ENCODE peak calls at places on chromosomes 1 and 21, in ten cellular contexts. One of them, this sample, is unnamed.

GRCh38 chr1:6275826-6276764 is 15.2 kb upstream of the GPR153 start:
- DNase-seq in T-helper 9 cell: no peak
- DNase-seq in iPS DF 6.9: no peak
- DNase-seq in left lung: no peak
- DNase-seq in upper lobe of left lung: no peak
- DNase-seq in H4: no peak
- DNase-seq in HTR-8/SVneo: no peak
- DNase-seq in hippocampal formation: no peak
- DNase-seq in effector memory CD8-positive, alpha-beta T cell: no peak
- DNase-seq in caudate nucleus: no peak
- DNase-seq in this sample: no peak

GRCh38 chr1:59016390-59016789 is 232.5 kb upstream of the JUN start:
- DNase-seq in left lung: no peak
- DNase-seq in effector memory CD8-positive, alpha-beta T cell: no peak
- DNase-seq in H4: no peak
- DNase-seq in caudate nucleus: no peak
- DNase-seq in upper lobe of left lung: no peak
- DNase-seq in hippocampal formation: no peak
- DNase-seq in T-helper 9 cell: no peak
- DNase-seq in HTR-8/SVneo: no peak
- DNase-seq in iPS DF 6.9: no peak
- DNase-seq in this sample: no peak

GRCh38 chr1:43975249-43975961 is 645 bp downstream of the ATP6V0B start:
- DNase-seq in upper lobe of left lung: peak
- DNase-seq in iPS DF 6.9: no peak
- DNase-seq in left lung: peak
- DNase-seq in H4: no peak
- DNase-seq in hippocampal formation: no peak
- DNase-seq in T-helper 9 cell: peak
- DNase-seq in HTR-8/SVneo: no peak
- DNase-seq in effector memory CD8-positive, alpha-beta T cell: no peak
- DNase-seq in caudate nucleus: no peak
- DNase-seq in this sample: no peak

GRCh38 chr1:198228925-198229324 is 72.1 kb downstream of the NEK7 start:
- DNase-seq in left lung: no peak
- DNase-seq in T-helper 9 cell: no peak
- DNase-seq in upper lobe of left lung: no peak
- DNase-seq in H4: no peak
- DNase-seq in iPS DF 6.9: no peak
- DNase-seq in caudate nucleus: no peak
- DNase-seq in HTR-8/SVneo: no peak
- DNase-seq in hippocampal formation: no peak
- DNase-seq in effector memory CD8-positive, alpha-beta T cell: no peak
- DNase-seq in this sample: no peak

GRCh38 chr1:201488817-201489581 is 17.9 kb downstream of the CSRP1 start:
- DNase-seq in caudate nucleus: no peak
- DNase-seq in T-helper 9 cell: no peak
- DNase-seq in iPS DF 6.9: no peak
- DNase-seq in HTR-8/SVneo: peak
- DNase-seq in effector memory CD8-positive, alpha-beta T cell: no peak
- DNase-seq in H4: peak
- DNase-seq in left lung: peak
- DNase-seq in hippocampal formation: no peak
- DNase-seq in upper lobe of left lung: peak
- DNase-seq in this sample: peak

GRCh38 chr1:159214149-159214760 is 9.6 kb downstream of the ACKR1 start:
- DNase-seq in iPS DF 6.9: no peak
- DNase-seq in effector memory CD8-positive, alpha-beta T cell: peak
- DNase-seq in H4: no peak
- DNase-seq in hippocampal formation: peak
- DNase-seq in T-helper 9 cell: no peak
- DNase-seq in left lung: no peak
- DNase-seq in HTR-8/SVneo: peak
- DNase-seq in upper lobe of left lung: peak
- DNase-seq in caudate nucleus: no peak
- DNase-seq in this sample: peak

GRCh38 chr1:217469983-217470382 is 160.9 kb downstream of the GPATCH2 start:
- DNase-seq in left lung: no peak
- DNase-seq in iPS DF 6.9: no peak
- DNase-seq in caudate nucleus: no peak
- DNase-seq in upper lobe of left lung: no peak
- DNase-seq in hippocampal formation: no peak
- DNase-seq in HTR-8/SVneo: no peak
- DNase-seq in effector memory CD8-positive, alpha-beta T cell: no peak
- DNase-seq in T-helper 9 cell: no peak
- DNase-seq in H4: no peak
- DNase-seq in this sample: no peak

GRCh38 chr1:25645641-25646400 is 29.2 kb downstream of the MAN1C1 start:
- DNase-seq in HTR-8/SVneo: no peak
- DNase-seq in upper lobe of left lung: no peak
- DNase-seq in iPS DF 6.9: no peak
- DNase-seq in hippocampal formation: no peak
- DNase-seq in left lung: no peak
- DNase-seq in T-helper 9 cell: no peak
- DNase-seq in H4: no peak
- DNase-seq in caudate nucleus: no peak
- DNase-seq in effector memory CD8-positive, alpha-beta T cell: no peak
- DNase-seq in this sample: no peak

GRCh38 chr1:207115269-207115668 is 11.2 kb downstream of the C4BPA start:
- DNase-seq in iPS DF 6.9: no peak
- DNase-seq in caudate nucleus: no peak
- DNase-seq in H4: no peak
- DNase-seq in left lung: no peak
- DNase-seq in effector memory CD8-positive, alpha-beta T cell: no peak
- DNase-seq in hippocampal formation: no peak
- DNase-seq in HTR-8/SVneo: no peak
- DNase-seq in upper lobe of left lung: no peak
- DNase-seq in T-helper 9 cell: no peak
- DNase-seq in this sample: no peak

GRCh38 chr1:10626011-10626731 is 151.4 kb downstream of the PEX14 start:
- DNase-seq in left lung: peak
- DNase-seq in hippocampal formation: no peak
- DNase-seq in HTR-8/SVneo: no peak
- DNase-seq in upper lobe of left lung: peak
- DNase-seq in T-helper 9 cell: no peak
- DNase-seq in caudate nucleus: no peak
- DNase-seq in H4: no peak
- DNase-seq in iPS DF 6.9: no peak
- DNase-seq in effector memory CD8-positive, alpha-beta T cell: no peak
- DNase-seq in this sample: no peak

GRCh38 chr1:207414606-207415108 is 39.5 kb upstream of the CR2 start:
- DNase-seq in HTR-8/SVneo: no peak
- DNase-seq in hippocampal formation: no peak
- DNase-seq in H4: no peak
- DNase-seq in caudate nucleus: no peak
- DNase-seq in T-helper 9 cell: no peak
- DNase-seq in upper lobe of left lung: no peak
- DNase-seq in effector memory CD8-positive, alpha-beta T cell: no peak
- DNase-seq in left lung: no peak
- DNase-seq in iPS DF 6.9: no peak
- DNase-seq in this sample: no peak

GRCh38 chr21:38295997-38296764 is 39.4 kb downstream of the KCNJ15 start:
- DNase-seq in T-helper 9 cell: no peak
- DNase-seq in HTR-8/SVneo: no peak
- DNase-seq in H4: no peak
- DNase-seq in effector memory CD8-positive, alpha-beta T cell: no peak
- DNase-seq in left lung: no peak
- DNase-seq in iPS DF 6.9: no peak
- DNase-seq in upper lobe of left lung: no peak
- DNase-seq in hippocampal formation: no peak
- DNase-seq in caudate nucleus: no peak
- DNase-seq in this sample: no peak

GRCh38 chr1:233905416-233906051 is 1.1 kb downstream of the SLC35F3 start:
- DNase-seq in T-helper 9 cell: no peak
- DNase-seq in hippocampal formation: no peak
- DNase-seq in H4: no peak
- DNase-seq in effector memory CD8-positive, alpha-beta T cell: no peak
- DNase-seq in iPS DF 6.9: no peak
- DNase-seq in upper lobe of left lung: no peak
- DNase-seq in left lung: no peak
- DNase-seq in HTR-8/SVneo: no peak
- DNase-seq in caudate nucleus: no peak
- DNase-seq in this sample: no peak

GRCh38 chr1:116324411-116324810 is 48.6 kb upstream of the ATP1A1 start:
- DNase-seq in HTR-8/SVneo: no peak
- DNase-seq in caudate nucleus: no peak
- DNase-seq in left lung: no peak
- DNase-seq in hippocampal formation: no peak
- DNase-seq in effector memory CD8-positive, alpha-beta T cell: no peak
- DNase-seq in H4: no peak
- DNase-seq in iPS DF 6.9: no peak
- DNase-seq in upper lobe of left lung: no peak
- DNase-seq in T-helper 9 cell: no peak
- DNase-seq in this sample: no peak

GRCh38 chr1:178540646-178541045 is 27.7 kb downstream of the TEX35 start:
- DNase-seq in hippocampal formation: no peak
- DNase-seq in caudate nucleus: peak
- DNase-seq in iPS DF 6.9: no peak
- DNase-seq in T-helper 9 cell: no peak
- DNase-seq in HTR-8/SVneo: no peak
- DNase-seq in upper lobe of left lung: no peak
- DNase-seq in H4: peak
- DNase-seq in effector memory CD8-positive, alpha-beta T cell: no peak
- DNase-seq in left lung: no peak
- DNase-seq in this sample: no peak

GRCh38 chr1:28517649-28517999 is 11.8 kb downstream of the RCC1 start:
- DNase-seq in effector memory CD8-positive, alpha-beta T cell: no peak
- DNase-seq in upper lobe of left lung: no peak
- DNase-seq in HTR-8/SVneo: no peak
- DNase-seq in hippocampal formation: no peak
- DNase-seq in H4: no peak
- DNase-seq in caudate nucleus: no peak
- DNase-seq in iPS DF 6.9: no peak
- DNase-seq in left lung: no peak
- DNase-seq in T-helper 9 cell: no peak
- DNase-seq in this sample: no peak

GRCh38 chr1:17941396-17941795 is 166.2 kb upstream of the IGSF21 start:
- DNase-seq in T-helper 9 cell: no peak
- DNase-seq in upper lobe of left lung: no peak
- DNase-seq in iPS DF 6.9: no peak
- DNase-seq in left lung: no peak
- DNase-seq in HTR-8/SVneo: no peak
- DNase-seq in caudate nucleus: no peak
- DNase-seq in effector memory CD8-positive, alpha-beta T cell: no peak
- DNase-seq in hippocampal formation: no peak
- DNase-seq in H4: no peak
- DNase-seq in this sample: no peak

GRCh38 chr1:39954870-39955546 is at the start of gene MFSD2A:
- DNase-seq in caudate nucleus: peak
- DNase-seq in hippocampal formation: peak
- DNase-seq in T-helper 9 cell: peak
- DNase-seq in H4: peak
- DNase-seq in upper lobe of left lung: peak
- DNase-seq in left lung: peak
- DNase-seq in HTR-8/SVneo: peak
- DNase-seq in effector memory CD8-positive, alpha-beta T cell: peak
- DNase-seq in iPS DF 6.9: peak
- DNase-seq in this sample: peak

GRCh38 chr1:167492509-167492910 is 25.8 kb downstream of the CD247 start:
- DNase-seq in caudate nucleus: no peak
- DNase-seq in iPS DF 6.9: no peak
- DNase-seq in HTR-8/SVneo: no peak
- DNase-seq in left lung: no peak
- DNase-seq in effector memory CD8-positive, alpha-beta T cell: peak
- DNase-seq in H4: no peak
- DNase-seq in upper lobe of left lung: no peak
- DNase-seq in hippocampal formation: no peak
- DNase-seq in T-helper 9 cell: peak
- DNase-seq in this sample: no peak

GRCh38 chr1:94209425-94209824 is 28.0 kb downstream of the ARHGAP29 start:
- DNase-seq in HTR-8/SVneo: no peak
- DNase-seq in iPS DF 6.9: no peak
- DNase-seq in T-helper 9 cell: no peak
- DNase-seq in caudate nucleus: no peak
- DNase-seq in left lung: no peak
- DNase-seq in H4: no peak
- DNase-seq in hippocampal formation: no peak
- DNase-seq in upper lobe of left lung: no peak
- DNase-seq in effector memory CD8-positive, alpha-beta T cell: no peak
- DNase-seq in this sample: no peak

GRCh38 chr1:196608401-196609113 is at the start of gene KCNT2:
- DNase-seq in effector memory CD8-positive, alpha-beta T cell: no peak
- DNase-seq in left lung: peak
- DNase-seq in upper lobe of left lung: peak
- DNase-seq in iPS DF 6.9: peak
- DNase-seq in T-helper 9 cell: peak
- DNase-seq in caudate nucleus: peak
- DNase-seq in HTR-8/SVneo: peak
- DNase-seq in H4: peak
- DNase-seq in hippocampal formation: peak
- DNase-seq in this sample: peak

GRCh38 chr1:30446100-30446499 is 277.3 kb downstream of the MATN1 start:
- DNase-seq in upper lobe of left lung: no peak
- DNase-seq in left lung: no peak
- DNase-seq in HTR-8/SVneo: no peak
- DNase-seq in hippocampal formation: no peak
- DNase-seq in H4: no peak
- DNase-seq in effector memory CD8-positive, alpha-beta T cell: no peak
- DNase-seq in T-helper 9 cell: no peak
- DNase-seq in caudate nucleus: no peak
- DNase-seq in iPS DF 6.9: no peak
- DNase-seq in this sample: no peak

GRCh38 chr1:244435562-244436205 is 16.0 kb downstream of the ADSS2 start:
- DNase-seq in H4: peak
- DNase-seq in effector memory CD8-positive, alpha-beta T cell: no peak
- DNase-seq in T-helper 9 cell: no peak
- DNase-seq in caudate nucleus: no peak
- DNase-seq in iPS DF 6.9: no peak
- DNase-seq in HTR-8/SVneo: no peak
- DNase-seq in hippocampal formation: no peak
- DNase-seq in left lung: no peak
- DNase-seq in upper lobe of left lung: no peak
- DNase-seq in this sample: no peak

GRCh38 chr1:216705686-216706085 is 17.5 kb downstream of the ESRRG start:
- DNase-seq in hippocampal formation: peak
- DNase-seq in caudate nucleus: no peak
- DNase-seq in iPS DF 6.9: no peak
- DNase-seq in H4: no peak
- DNase-seq in upper lobe of left lung: no peak
- DNase-seq in effector memory CD8-positive, alpha-beta T cell: no peak
- DNase-seq in T-helper 9 cell: no peak
- DNase-seq in left lung: no peak
- DNase-seq in HTR-8/SVneo: no peak
- DNase-seq in this sample: no peak

GRCh38 chr1:71542155-71542554 is 461.3 kb upstream of the ZRANB2 start:
- DNase-seq in upper lobe of left lung: no peak
- DNase-seq in hippocampal formation: no peak
- DNase-seq in T-helper 9 cell: no peak
- DNase-seq in H4: no peak
- DNase-seq in HTR-8/SVneo: no peak
- DNase-seq in iPS DF 6.9: no peak
- DNase-seq in left lung: no peak
- DNase-seq in effector memory CD8-positive, alpha-beta T cell: no peak
- DNase-seq in caudate nucleus: no peak
- DNase-seq in this sample: no peak

GRCh38 chr1:203128691-203129500 is 1.4 kb downstream of the ADORA1 start:
- DNase-seq in HTR-8/SVneo: no peak
- DNase-seq in effector memory CD8-positive, alpha-beta T cell: no peak
- DNase-seq in left lung: no peak
- DNase-seq in T-helper 9 cell: no peak
- DNase-seq in iPS DF 6.9: no peak
- DNase-seq in caudate nucleus: peak
- DNase-seq in hippocampal formation: no peak
- DNase-seq in upper lobe of left lung: no peak
- DNase-seq in H4: no peak
- DNase-seq in this sample: no peak

GRCh38 chr1:21956720-21957552 is 19.8 kb upstream of the HSPG2 start:
- DNase-seq in H4: peak
- DNase-seq in effector memory CD8-positive, alpha-beta T cell: no peak
- DNase-seq in T-helper 9 cell: peak
- DNase-seq in HTR-8/SVneo: peak
- DNase-seq in left lung: peak
- DNase-seq in caudate nucleus: no peak
- DNase-seq in iPS DF 6.9: no peak
- DNase-seq in upper lobe of left lung: peak
- DNase-seq in hippocampal formation: no peak
- DNase-seq in this sample: no peak